ENCODE peak calls at places on chromosome 16, in seven cellular contexts. One of them, this sample, is unnamed.

GRCh38 chr16:49816782-49817370 is 39.0 kb downstream of the ZNF423 start:
- DNase-seq in HCT116: no peak
- DNase-seq in H1: no peak
- DNase-seq in K562: no peak
- DNase-seq in HepG2: no peak
- DNase-seq in GM12878: no peak
- DNase-seq in SK-N-SH: no peak
- DNase-seq in this sample: no peak

GRCh38 chr16:4385066-4385788 is 13.6 kb downstream of the VASN start:
- DNase-seq in HCT116: no peak
- DNase-seq in H1: no peak
- DNase-seq in K562: no peak
- DNase-seq in HepG2: no peak
- DNase-seq in GM12878: no peak
- DNase-seq in SK-N-SH: peak
- DNase-seq in this sample: no peak

GRCh38 chr16:12459401-12459791 is 344.3 kb downstream of the CPPED1 start:
- DNase-seq in HCT116: no peak
- DNase-seq in H1: no peak
- DNase-seq in K562: no peak
- DNase-seq in HepG2: no peak
- DNase-seq in GM12878: no peak
- DNase-seq in SK-N-SH: no peak
- DNase-seq in this sample: no peak

GRCh38 chr16:47377156-47377555 is 83.7 kb downstream of the ITFG1 start:
- DNase-seq in HCT116: no peak
- DNase-seq in H1: no peak
- DNase-seq in K562: no peak
- DNase-seq in HepG2: no peak
- DNase-seq in GM12878: no peak
- DNase-seq in SK-N-SH: no peak
- DNase-seq in this sample: no peak

GRCh38 chr16:12815361-12815760 is 11.7 kb upstream of the CPPED1 start:
- DNase-seq in HCT116: no peak
- DNase-seq in H1: no peak
- DNase-seq in K562: no peak
- DNase-seq in HepG2: peak
- DNase-seq in GM12878: no peak
- DNase-seq in SK-N-SH: no peak
- DNase-seq in this sample: no peak

GRCh38 chr16:48687421-48688038 is 77.5 kb upstream of the N4BP1 start:
- DNase-seq in HCT116: peak
- DNase-seq in H1: peak
- DNase-seq in K562: peak
- DNase-seq in HepG2: peak
- DNase-seq in GM12878: peak
- DNase-seq in SK-N-SH: peak
- DNase-seq in this sample: peak

GRCh38 chr16:47049901-47050583 is 76.6 kb upstream of the DNAJA2 start:
- DNase-seq in HCT116: no peak
- DNase-seq in H1: no peak
- DNase-seq in K562: peak
- DNase-seq in HepG2: no peak
- DNase-seq in GM12878: no peak
- DNase-seq in SK-N-SH: no peak
- DNase-seq in this sample: no peak

GRCh38 chr16:15575293-15576049 is 67.5 kb downstream of the MARF1 start:
- DNase-seq in HCT116: no peak
- DNase-seq in H1: no peak
- DNase-seq in K562: peak
- DNase-seq in HepG2: peak
- DNase-seq in GM12878: no peak
- DNase-seq in SK-N-SH: no peak
- DNase-seq in this sample: no peak

GRCh38 chr16:46996952-46997458 is 23.5 kb upstream of the DNAJA2 start:
- DNase-seq in HCT116: no peak
- DNase-seq in H1: no peak
- DNase-seq in K562: no peak
- DNase-seq in HepG2: no peak
- DNase-seq in GM12878: no peak
- DNase-seq in SK-N-SH: no peak
- DNase-seq in this sample: no peak

GRCh38 chr16:31484491-31485171 is 1.7 kb downstream of the SLC5A2 start:
- DNase-seq in HCT116: no peak
- DNase-seq in H1: no peak
- DNase-seq in K562: peak
- DNase-seq in HepG2: peak
- DNase-seq in GM12878: no peak
- DNase-seq in SK-N-SH: no peak
- DNase-seq in this sample: no peak

GRCh38 chr16:71676236-71676635 is 48.3 kb downstream of the PHLPP2 start:
- DNase-seq in HCT116: no peak
- DNase-seq in H1: no peak
- DNase-seq in K562: no peak
- DNase-seq in HepG2: no peak
- DNase-seq in GM12878: no peak
- DNase-seq in SK-N-SH: no peak
- DNase-seq in this sample: no peak

GRCh38 chr16:70250748-70251650 is 741 bp downstream of the EXOSC6 start:
- DNase-seq in HCT116: no peak
- DNase-seq in H1: peak
- DNase-seq in K562: peak
- DNase-seq in HepG2: peak
- DNase-seq in GM12878: no peak
- DNase-seq in SK-N-SH: peak
- DNase-seq in this sample: no peak

GRCh38 chr16:72561-73537 is at the start of gene RHBDF1:
- DNase-seq in HCT116: no peak
- DNase-seq in H1: peak
- DNase-seq in K562: peak
- DNase-seq in HepG2: no peak
- DNase-seq in GM12878: no peak
- DNase-seq in SK-N-SH: peak
- DNase-seq in this sample: no peak

GRCh38 chr16:84827131-84827574 is 7.4 kb downstream of the CRISPLD2 start:
- DNase-seq in HCT116: no peak
- DNase-seq in H1: no peak
- DNase-seq in K562: no peak
- DNase-seq in HepG2: no peak
- DNase-seq in GM12878: no peak
- DNase-seq in SK-N-SH: peak
- DNase-seq in this sample: no peak
- TF ChIP-seq YY1 in HCT116: no peak
- TF ChIP-seq YY1 in H1: no peak
- TF ChIP-seq YY1 in K562: no peak
- TF ChIP-seq YY1 in HepG2: no peak
- TF ChIP-seq YY1 in GM12878: no peak
- TF ChIP-seq YY1 in SK-N-SH: no peak
- TF ChIP-seq YY1 in this sample: no peak

DNA sequence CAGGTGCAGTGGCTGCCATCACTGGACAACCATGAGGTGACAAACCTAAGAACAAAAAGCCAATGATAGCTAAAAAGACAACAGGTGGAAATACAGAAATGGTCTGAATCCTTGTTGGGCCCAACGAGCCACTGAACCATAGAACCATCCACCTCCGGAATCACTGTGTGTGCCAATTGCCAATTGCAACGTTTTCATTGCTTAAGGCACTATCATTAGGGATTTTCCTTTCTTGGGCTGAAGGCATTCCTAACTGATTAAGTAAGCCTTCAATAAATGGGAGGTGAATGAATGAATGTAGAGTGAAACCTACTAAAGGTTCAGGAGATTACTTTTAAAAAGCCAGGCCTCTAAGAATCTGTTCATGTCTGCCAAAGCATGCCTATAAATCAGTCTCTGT is 3.6 kb downstream of the USP31 start:
- DNase-seq in HCT116: no peak
- DNase-seq in H1: no peak
- DNase-seq in K562: no peak
- DNase-seq in HepG2: no peak
- DNase-seq in GM12878: no peak
- DNase-seq in SK-N-SH: no peak
- DNase-seq in this sample: no peak
- TF ChIP-seq YY1 in HCT116: no peak
- TF ChIP-seq YY1 in H1: no peak
- TF ChIP-seq YY1 in K562: no peak
- TF ChIP-seq YY1 in HepG2: no peak
- TF ChIP-seq YY1 in GM12878: no peak
- TF ChIP-seq YY1 in SK-N-SH: no peak
- TF ChIP-seq YY1 in this sample: no peak

GRCh38 chr16:67247698-67248400 is 568 bp upstream of the FHOD1 start:
- DNase-seq in HCT116: no peak
- DNase-seq in H1: peak
- DNase-seq in K562: no peak
- DNase-seq in HepG2: no peak
- DNase-seq in GM12878: no peak
- DNase-seq in SK-N-SH: no peak
- DNase-seq in this sample: no peak

GRCh38 chr16:67249762-67250327 is 1.1 kb downstream of the SLC9A5 start:
- DNase-seq in HCT116: no peak
- DNase-seq in H1: no peak
- DNase-seq in K562: no peak
- DNase-seq in HepG2: no peak
- DNase-seq in GM12878: no peak
- DNase-seq in SK-N-SH: no peak
- DNase-seq in this sample: no peak

GRCh38 chr16:67246945-67247697 is at the start of gene FHOD1:
- DNase-seq in HCT116: peak
- DNase-seq in H1: peak
- DNase-seq in K562: peak
- DNase-seq in HepG2: peak
- DNase-seq in GM12878: peak
- DNase-seq in SK-N-SH: peak
- DNase-seq in this sample: peak

GRCh38 chr16:67248401-67249177 is at the start of gene SLC9A5:
- DNase-seq in HCT116: no peak
- DNase-seq in H1: peak
- DNase-seq in K562: peak
- DNase-seq in HepG2: no peak
- DNase-seq in GM12878: no peak
- DNase-seq in SK-N-SH: peak
- DNase-seq in this sample: no peak

DNA sequence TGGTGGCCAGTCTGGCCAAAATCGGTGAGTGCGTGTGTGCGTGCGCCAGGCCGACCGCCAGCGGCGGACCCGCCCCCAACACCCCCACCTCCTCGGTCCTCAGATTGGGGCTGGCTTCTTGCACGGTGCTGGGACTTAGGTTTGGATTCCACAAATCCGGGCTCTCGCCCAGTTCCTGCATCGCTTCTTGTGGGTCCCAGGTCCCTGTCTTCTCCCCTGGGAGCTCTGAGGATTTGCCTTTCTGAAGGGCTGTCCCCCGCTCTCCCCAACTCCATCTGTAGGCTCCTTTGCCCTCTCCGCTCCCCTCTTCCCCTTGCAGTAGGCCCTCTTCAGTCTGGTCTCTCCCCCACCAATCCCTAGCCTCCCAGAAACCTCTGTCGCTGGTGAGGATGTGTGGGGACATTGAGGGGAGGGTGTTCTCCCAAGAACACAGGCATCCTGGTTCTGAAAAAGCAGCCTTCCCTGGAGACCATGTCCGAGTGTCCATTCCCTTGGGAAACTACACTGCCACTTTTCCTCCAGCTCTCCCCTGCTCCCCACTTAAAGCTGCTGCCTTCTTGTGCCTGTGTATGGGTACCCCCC is 490 bp downstream of the SLC9A5 start:
- DNase-seq in HCT116: no peak
- DNase-seq in H1: peak
- DNase-seq in K562: no peak
- DNase-seq in HepG2: no peak
- DNase-seq in GM12878: no peak
- DNase-seq in SK-N-SH: no peak
- DNase-seq in this sample: no peak
- TF ChIP-seq YY1 in HCT116: no peak
- TF ChIP-seq YY1 in H1: no peak
- TF ChIP-seq YY1 in K562: no peak
- TF ChIP-seq YY1 in HepG2: no peak
- TF ChIP-seq YY1 in GM12878: no peak
- TF ChIP-seq YY1 in SK-N-SH: no peak
- TF ChIP-seq YY1 in this sample: no peak

GRCh38 chr16:27708651-27709050 is 158.7 kb downstream of the KATNIP start:
- DNase-seq in HCT116: no peak
- DNase-seq in H1: no peak
- DNase-seq in K562: no peak
- DNase-seq in HepG2: no peak
- DNase-seq in GM12878: no peak
- DNase-seq in SK-N-SH: no peak
- DNase-seq in this sample: no peak
- TF ChIP-seq YY1 in HCT116: no peak
- TF ChIP-seq YY1 in H1: no peak
- TF ChIP-seq YY1 in K562: no peak
- TF ChIP-seq YY1 in HepG2: no peak
- TF ChIP-seq YY1 in GM12878: no peak
- TF ChIP-seq YY1 in SK-N-SH: no peak
- TF ChIP-seq YY1 in this sample: no peak